ENCODE peak calls at places on chromosomes 7 and 10, in nine cellular contexts. G, Y, F, J, N, B, Q, X and D are unnamed samples.

GRCh38 chr7:33578166-33578565 is 327.2 kb upstream of the BMPER start:
- DNase-seq in G (no peak), Y (no peak), F (no peak), J (no peak), N (no peak), B (no peak), Q (no peak), X (no peak), D (no peak)

GRCh38 chr7:125876436-125876835 is 946.8 kb upstream of the POT1 start:
- DNase-seq in G (no peak), Y (no peak), F (no peak), J (no peak), N (no peak), B (no peak), Q (no peak), X (no peak), D (no peak)

GRCh38 chr7:151570366-151570915 is 50.7 kb upstream of the RHEB start:
- DNase-seq in G (no peak), Y (no peak), F (no peak), J (no peak), N (no peak), B (no peak), Q (no peak), X (no peak), D (no peak)

GRCh38 chr10:3452683-3453388 is 280.3 kb upstream of the PITRM1 start:
- DNase-seq in G (no peak), Y (no peak), F (no peak), J (no peak), N (no peak), B (no peak), Q (no peak), X (peak), D (peak)

GRCh38 chr10:69861251-69862240 is 59.8 kb downstream of the COL13A1 start:
- DNase-seq in G (no peak), Y (no peak), F (no peak), J (no peak), N (no peak), B (no peak), Q (no peak), X (peak), D (peak)

GRCh38 chr10:22321156-22321711 is 335 bp downstream of the BMI1 start:
- DNase-seq in G (peak), Y (peak), F (peak), J (peak), N (peak), B (peak), Q (peak), X (peak), D (no peak)

GRCh38 chr10:113739577-113739976 is 11.9 kb upstream of the PLEKHS1 start:
- DNase-seq in G (no peak), Y (no peak), F (no peak), J (no peak), N (no peak), B (no peak), Q (no peak), X (no peak), D (no peak)

GRCh38 chr10:125370578-125370977 is 210.2 kb upstream of the CTBP2 start:
- DNase-seq in G (peak), Y (no peak), F (no peak), J (no peak), N (no peak), B (no peak), Q (no peak), X (no peak), D (no peak)

GRCh38 chr10:74898201-74898976 is 72.0 kb downstream of the KAT6B start:
- DNase-seq in G (no peak), Y (no peak), F (no peak), J (no peak), N (no peak), B (no peak), Q (no peak), X (no peak), D (no peak)

GRCh38 chr7:39811161-39811614 is 138.9 kb upstream of the CDK13 start:
- DNase-seq in G (peak), Y (no peak), F (no peak), J (no peak), N (no peak), B (no peak), Q (no peak), X (peak), D (no peak)

GRCh38 chr7:131011976-131012375 is 278.0 kb upstream of the KLF14 start:
- DNase-seq in G (no peak), Y (no peak), F (no peak), J (no peak), N (no peak), B (no peak), Q (no peak), X (peak), D (peak)

GRCh38 chr10:28367865-28368541 is 65.1 kb upstream of the MPP7 start:
- DNase-seq in G (no peak), Y (peak), F (no peak), J (no peak), N (peak), B (no peak), Q (peak), X (no peak), D (no peak)

GRCh38 chr10:99470327-99470726 is 39.9 kb upstream of the GOT1 start:
- DNase-seq in G (no peak), Y (no peak), F (no peak), J (no peak), N (no peak), B (no peak), Q (no peak), X (no peak), D (no peak)

GRCh38 chr7:156903232-156903909 is 10.4 kb upstream of the LMBR1 start:
- DNase-seq in G (no peak), Y (no peak), F (peak), J (peak), N (no peak), B (no peak), Q (peak), X (no peak), D (no peak)

GRCh38 chr10:74825371-74826141 is 844 bp upstream of the KAT6B start:
- DNase-seq in G (peak), Y (peak), F (peak), J (no peak), N (no peak), B (peak), Q (peak), X (no peak), D (no peak)

GRCh38 chr7:12111461-12112405 is 99.4 kb upstream of the TMEM106B start:
- DNase-seq in G (peak), Y (no peak), F (no peak), J (peak), N (peak), B (no peak), Q (no peak), X (no peak), D (no peak)

GRCh38 chr7:21256310-21256877 is 171.5 kb upstream of the SP4 start:
- DNase-seq in G (no peak), Y (no peak), F (no peak), J (no peak), N (no peak), B (no peak), Q (no peak), X (peak), D (no peak)

GRCh38 chr7:21251166-21251806 is 176.6 kb upstream of the SP4 start:
- DNase-seq in G (no peak), Y (no peak), F (no peak), J (no peak), N (no peak), B (no peak), Q (no peak), X (no peak), D (no peak)

DNA sequence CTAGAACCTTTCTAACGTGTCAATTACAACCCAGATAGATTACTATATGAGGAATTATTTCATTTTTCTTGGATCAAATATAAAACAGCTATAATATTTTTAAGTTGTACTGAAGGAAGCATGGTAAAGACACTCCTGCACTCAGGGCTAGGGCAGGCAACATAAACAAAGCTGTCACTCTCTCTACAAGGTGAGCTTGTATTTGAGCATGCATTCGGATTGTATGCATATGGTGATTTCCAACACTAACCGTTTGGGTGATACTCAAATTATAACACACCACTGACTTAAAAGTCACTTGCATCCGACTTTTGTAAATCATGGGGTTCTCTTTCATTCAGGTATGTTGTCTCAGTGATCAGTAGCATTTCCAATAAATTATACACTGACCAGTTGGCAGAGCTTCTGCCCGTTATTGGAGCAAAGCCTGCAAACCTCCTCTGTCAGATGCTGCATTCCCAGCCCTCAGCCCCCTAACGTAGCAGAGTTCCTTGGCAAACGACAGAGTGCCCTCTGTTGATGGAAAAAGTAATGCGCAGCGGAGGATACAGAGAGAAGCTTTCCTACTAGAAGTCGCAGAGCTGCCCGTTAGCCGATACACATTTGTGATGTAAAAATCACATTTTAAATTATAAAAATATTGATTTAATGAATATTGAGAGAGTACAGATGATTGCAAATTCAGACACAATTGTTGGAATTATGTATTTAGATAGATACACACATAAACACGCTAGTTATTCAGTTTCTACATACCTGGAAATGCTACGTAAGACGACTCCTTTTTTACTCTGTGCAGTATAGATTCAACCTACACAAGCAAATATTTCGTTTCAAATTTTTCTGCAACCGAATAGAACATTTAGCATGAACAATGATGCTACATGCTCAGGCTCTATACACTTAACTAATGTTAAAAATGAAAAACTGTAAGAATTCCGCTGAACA is 173.9 kb upstream of the SP4 start:
- DNase-seq in G (peak), Y (peak), F (no peak), J (peak), N (peak), B (peak), Q (no peak), X (peak), D (peak)
- TF ChIP-seq CTCF in G (peak), Y (peak), F (peak), J (peak), N (peak), B (peak), Q (peak), X (peak), D (peak)

DNA sequence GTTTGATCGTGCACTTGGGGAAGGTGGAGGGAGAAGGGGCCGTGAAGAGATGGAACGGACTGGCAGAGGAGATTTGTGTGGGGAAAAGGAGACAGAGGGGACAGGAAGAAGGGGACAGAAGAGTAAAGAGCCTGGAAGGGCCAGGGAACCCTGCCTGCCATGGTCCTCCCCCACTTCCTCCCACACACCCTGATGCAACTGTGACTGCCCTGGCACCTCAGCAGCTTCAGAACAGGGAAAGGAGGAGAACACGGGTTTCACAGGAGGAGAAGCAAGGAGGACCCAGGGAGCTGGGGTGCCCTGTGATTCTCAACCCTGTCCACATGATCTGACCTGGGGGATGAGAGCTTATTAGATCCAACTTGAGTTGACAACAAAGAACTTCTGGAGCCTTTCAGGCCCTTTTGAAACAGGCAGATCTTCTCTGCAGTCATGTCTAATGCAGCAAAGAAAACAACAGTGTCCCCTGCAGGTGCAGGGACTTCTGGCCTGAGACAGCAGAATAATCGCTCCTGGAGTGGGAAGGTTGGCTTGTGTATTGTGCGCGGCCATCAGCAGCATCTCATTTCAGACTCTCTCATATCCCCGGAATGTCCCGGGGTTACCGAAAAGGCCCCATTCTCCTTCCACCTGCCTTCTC is 421.6 kb downstream of the PAXIP1 start:
- DNase-seq in G (no peak), Y (no peak), F (no peak), J (no peak), N (peak), B (peak), Q (no peak), X (no peak), D (no peak)
- TF ChIP-seq CTCF in G (no peak), Y (no peak), F (no peak), J (no peak), N (no peak), B (no peak), Q (no peak), X (no peak), D (no peak)

GRCh38 chr10:89129850-89130396 is 77.2 kb downstream of the CH25H start:
- DNase-seq in G (no peak), Y (no peak), F (no peak), J (peak), N (peak), B (no peak), Q (peak), X (peak), D (no peak)
- TF ChIP-seq CTCF in G (no peak), Y (no peak), F (no peak), J (no peak), N (no peak), B (no peak), Q (no peak), X (no peak), D (no peak)

GRCh38 chr10:78236416-78237015 is 202.9 kb downstream of the RPS24 start:
- DNase-seq in G (no peak), Y (no peak), F (no peak), J (no peak), N (no peak), B (no peak), Q (no peak), X (no peak), D (no peak)

GRCh38 chr10:78231327-78231726 is 197.7 kb downstream of the RPS24 start:
- DNase-seq in G (no peak), Y (no peak), F (no peak), J (no peak), N (no peak), B (no peak), Q (no peak), X (no peak), D (no peak)

GRCh38 chr10:78229950-78230675 is 196.4 kb downstream of the RPS24 start:
- DNase-seq in G (no peak), Y (no peak), F (no peak), J (no peak), N (no peak), B (no peak), Q (no peak), X (no peak), D (no peak)

DNA sequence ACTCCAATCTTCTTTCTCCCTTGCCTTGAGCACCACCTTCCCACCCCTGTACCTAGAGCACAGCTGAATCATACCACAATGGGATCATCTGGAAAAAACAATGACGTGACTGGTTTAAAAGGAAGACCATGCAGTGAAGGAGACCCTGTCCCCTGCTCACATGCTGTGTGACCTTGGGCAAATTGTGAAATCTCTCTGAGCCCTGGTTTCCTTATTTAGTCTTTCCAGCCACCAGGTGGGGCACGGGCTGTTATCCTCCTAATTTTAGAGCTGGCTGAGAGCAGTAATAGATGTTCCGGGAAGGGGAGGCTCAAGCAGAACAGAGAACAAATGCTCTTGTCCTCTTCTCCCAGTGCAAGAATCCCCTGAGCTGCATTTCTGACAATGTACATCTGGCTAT is 198.3 kb downstream of the RPS24 start:
- DNase-seq in G (no peak), Y (no peak), F (no peak), J (peak), N (no peak), B (no peak), Q (peak), X (no peak), D (no peak)
- TF ChIP-seq CTCF in G (no peak), Y (no peak), F (peak), J (peak), N (no peak), B (peak), Q (peak), X (peak), D (peak)

GRCh38 chr10:77715081-77715480 is 77.5 kb upstream of the KCNMA1 start:
- DNase-seq in G (no peak), Y (no peak), F (no peak), J (no peak), N (no peak), B (no peak), Q (no peak), X (no peak), D (no peak)
- TF ChIP-seq CTCF in G (no peak), Y (no peak), F (no peak), J (no peak), N (no peak), B (peak), Q (peak), X (peak), D (peak)

GRCh38 chr7:64946772-64947171 is 43.7 kb downstream of the ZNF273 start:
- DNase-seq in G (peak), Y (peak), F (no peak), J (no peak), N (no peak), B (no peak), Q (no peak), X (no peak), D (no peak)
- TF ChIP-seq CTCF in G (no peak), Y (no peak), F (no peak), J (no peak), N (no peak), B (peak), Q (no peak), X (peak), D (peak)

GRCh38 chr7:2718703-2718965 is 30.6 kb downstream of the AMZ1 start:
- DNase-seq in G (no peak), Y (no peak), F (no peak), J (no peak), N (no peak), B (no peak), Q (no peak), X (no peak), D (no peak)
- TF ChIP-seq CTCF in G (no peak), Y (no peak), F (no peak), J (no peak), N (no peak), B (no peak), Q (no peak), X (no peak), D (no peak)

DNA sequence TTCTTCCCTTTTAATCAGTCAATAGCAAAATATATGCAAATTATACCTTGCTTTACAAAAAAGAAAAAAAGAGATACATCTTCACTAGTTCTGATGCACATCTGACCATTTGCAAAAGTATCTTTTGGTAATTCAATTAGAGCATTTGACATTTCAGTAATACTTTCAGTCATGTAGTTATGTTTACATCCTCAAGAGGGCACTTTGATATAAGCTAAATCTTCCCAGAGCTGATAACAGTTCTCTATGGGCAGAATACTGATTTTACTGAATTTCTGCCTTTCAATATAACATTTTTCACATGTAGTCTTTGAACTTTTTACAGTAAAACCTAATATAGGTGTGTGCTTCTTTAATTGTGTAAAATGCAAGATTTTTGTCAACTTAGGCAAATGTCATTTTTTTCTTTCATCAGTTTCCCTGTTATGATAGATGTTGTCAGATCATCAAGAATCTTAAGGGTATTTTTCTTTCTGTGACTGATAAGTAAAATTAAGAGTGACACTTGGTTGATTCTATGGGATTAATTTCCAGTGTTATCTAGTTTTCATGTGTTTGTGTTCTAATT is 703.5 kb upstream of the SEMA3D start:
- DNase-seq in G (no peak), Y (no peak), F (no peak), J (no peak), N (no peak), B (no peak), Q (no peak), X (peak), D (no peak)
- TF ChIP-seq CTCF in G (peak), Y (peak), F (peak), J (peak), N (peak), B (peak), Q (peak), X (peak), D (peak)

GRCh38 chr7:24842449-24843241 is 85.4 kb upstream of the GSDME start:
- DNase-seq in G (no peak), Y (no peak), F (no peak), J (no peak), N (no peak), B (no peak), Q (no peak), X (no peak), D (peak)
- TF ChIP-seq CTCF in G (no peak), Y (no peak), F (no peak), J (no peak), N (no peak), B (no peak), Q (no peak), X (no peak), D (no peak)